ENCODE peak calls at places on chromosomes 4 and X, in nine cellular contexts. One of them, this sample, is unnamed.

GRCh38 chrX:16479206-16479869 is 170.6 kb upstream of the S100G start:
- DNase-seq in AG09309: no peak
- DNase-seq in IMR-90: peak
- DNase-seq in GM23338: no peak
- DNase-seq in activated CD8-positive, alpha-beta T cell treated with anti-CD3 and anti-CD28 coated beads for 36 hours: no peak
- DNase-seq in astrocyte of the spinal cord: peak
- DNase-seq in keratinocyte: peak
- DNase-seq in cardiac fibroblast: peak
- DNase-seq in body of pancreas: no peak
- DNase-seq in this sample: no peak

GRCh38 chrX:40154229-40154852 is 56.6 kb upstream of the BCOR start:
- DNase-seq in keratinocyte: no peak
- DNase-seq in cardiac fibroblast: peak
- DNase-seq in GM23338: peak
- DNase-seq in astrocyte of the spinal cord: peak
- DNase-seq in AG09309: no peak
- DNase-seq in activated CD8-positive, alpha-beta T cell treated with anti-CD3 and anti-CD28 coated beads for 36 hours: no peak
- DNase-seq in body of pancreas: peak
- DNase-seq in IMR-90: no peak
- DNase-seq in this sample: peak

GRCh38 chr4:82372874-82373815 is 646 bp downstream of the HNRNPD start:
- DNase-seq in astrocyte of the spinal cord: peak
- DNase-seq in body of pancreas: peak
- DNase-seq in AG09309: no peak
- DNase-seq in activated CD8-positive, alpha-beta T cell treated with anti-CD3 and anti-CD28 coated beads for 36 hours: peak
- DNase-seq in IMR-90: peak
- DNase-seq in cardiac fibroblast: peak
- DNase-seq in keratinocyte: no peak
- DNase-seq in GM23338: peak
- DNase-seq in this sample: peak

GRCh38 chr4:73505567-73505966 is 24.0 kb downstream of the AFM start:
- DNase-seq in activated CD8-positive, alpha-beta T cell treated with anti-CD3 and anti-CD28 coated beads for 36 hours: no peak
- DNase-seq in IMR-90: no peak
- DNase-seq in astrocyte of the spinal cord: no peak
- DNase-seq in body of pancreas: no peak
- DNase-seq in AG09309: no peak
- DNase-seq in keratinocyte: no peak
- DNase-seq in GM23338: no peak
- DNase-seq in cardiac fibroblast: no peak
- DNase-seq in this sample: no peak

GRCh38 chr4:20248155-20248558 is 3.5 kb upstream of the SLIT2 start:
- DNase-seq in astrocyte of the spinal cord: peak
- DNase-seq in IMR-90: peak
- DNase-seq in body of pancreas: peak
- DNase-seq in GM23338: peak
- DNase-seq in AG09309: peak
- DNase-seq in keratinocyte: no peak
- DNase-seq in activated CD8-positive, alpha-beta T cell treated with anti-CD3 and anti-CD28 coated beads for 36 hours: no peak
- DNase-seq in cardiac fibroblast: peak
- DNase-seq in this sample: no peak

GRCh38 chrX:4550018-4550417 is 836.6 kb upstream of the PRKX start:
- DNase-seq in AG09309: no peak
- DNase-seq in astrocyte of the spinal cord: no peak
- DNase-seq in keratinocyte: no peak
- DNase-seq in GM23338: peak
- DNase-seq in body of pancreas: no peak
- DNase-seq in IMR-90: no peak
- DNase-seq in cardiac fibroblast: no peak
- DNase-seq in activated CD8-positive, alpha-beta T cell treated with anti-CD3 and anti-CD28 coated beads for 36 hours: no peak
- DNase-seq in this sample: peak

GRCh38 chr4:71290074-71290473 is 48.7 kb upstream of the SLC4A4 start:
- DNase-seq in activated CD8-positive, alpha-beta T cell treated with anti-CD3 and anti-CD28 coated beads for 36 hours: no peak
- DNase-seq in cardiac fibroblast: peak
- DNase-seq in IMR-90: peak
- DNase-seq in AG09309: no peak
- DNase-seq in keratinocyte: no peak
- DNase-seq in GM23338: no peak
- DNase-seq in astrocyte of the spinal cord: peak
- DNase-seq in body of pancreas: no peak
- DNase-seq in this sample: no peak

GRCh38 chr4:190017357-190018200 is 9.5 kb downstream of the FRG2 start:
- DNase-seq in keratinocyte: no peak
- DNase-seq in activated CD8-positive, alpha-beta T cell treated with anti-CD3 and anti-CD28 coated beads for 36 hours: no peak
- DNase-seq in IMR-90: no peak
- DNase-seq in astrocyte of the spinal cord: no peak
- DNase-seq in GM23338: peak
- DNase-seq in AG09309: no peak
- DNase-seq in body of pancreas: no peak
- DNase-seq in cardiac fibroblast: no peak
- DNase-seq in this sample: peak

GRCh38 chrX:40199704-40200103 is 101.9 kb upstream of the BCOR start:
- DNase-seq in cardiac fibroblast: no peak
- DNase-seq in GM23338: no peak
- DNase-seq in IMR-90: no peak
- DNase-seq in keratinocyte: no peak
- DNase-seq in body of pancreas: no peak
- DNase-seq in astrocyte of the spinal cord: no peak
- DNase-seq in activated CD8-positive, alpha-beta T cell treated with anti-CD3 and anti-CD28 coated beads for 36 hours: no peak
- DNase-seq in AG09309: no peak
- DNase-seq in this sample: no peak

DNA sequence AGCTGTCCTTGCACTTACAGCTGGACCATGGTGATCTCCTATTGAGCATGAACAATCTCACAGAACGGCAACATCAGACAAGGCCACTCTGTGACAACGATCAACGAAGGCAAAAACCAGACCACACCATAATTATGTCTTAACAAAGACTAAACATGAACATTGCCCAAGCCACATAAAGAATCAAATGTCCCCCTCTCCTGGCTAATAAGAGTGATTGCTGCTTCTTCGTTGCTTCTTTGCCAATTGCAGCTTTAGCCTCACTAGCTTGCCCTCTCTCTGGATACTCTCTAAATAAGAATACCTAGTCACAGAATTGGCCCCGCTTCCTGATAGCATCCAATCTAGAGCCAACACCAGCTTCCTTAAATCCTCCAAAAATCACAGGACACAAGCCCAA is 41.5 kb upstream of the PGRMC1 start:
- DNase-seq in keratinocyte: no peak
- DNase-seq in cardiac fibroblast: peak
- DNase-seq in body of pancreas: no peak
- DNase-seq in activated CD8-positive, alpha-beta T cell treated with anti-CD3 and anti-CD28 coated beads for 36 hours: no peak
- DNase-seq in IMR-90: no peak
- DNase-seq in AG09309: peak
- DNase-seq in astrocyte of the spinal cord: no peak
- DNase-seq in GM23338: peak
- DNase-seq in this sample: no peak
- TF ChIP-seq CTCF in keratinocyte: no peak
- TF ChIP-seq CTCF in cardiac fibroblast: peak
- TF ChIP-seq CTCF in body of pancreas: no peak
- TF ChIP-seq CTCF in activated CD8-positive, alpha-beta T cell treated with anti-CD3 and anti-CD28 coated beads for 36 hours: no peak
- TF ChIP-seq CTCF in IMR-90: no peak
- TF ChIP-seq CTCF in AG09309: no peak
- TF ChIP-seq CTCF in astrocyte of the spinal cord: no peak
- TF ChIP-seq CTCF in GM23338: no peak
- TF ChIP-seq CTCF in this sample: peak

DNA sequence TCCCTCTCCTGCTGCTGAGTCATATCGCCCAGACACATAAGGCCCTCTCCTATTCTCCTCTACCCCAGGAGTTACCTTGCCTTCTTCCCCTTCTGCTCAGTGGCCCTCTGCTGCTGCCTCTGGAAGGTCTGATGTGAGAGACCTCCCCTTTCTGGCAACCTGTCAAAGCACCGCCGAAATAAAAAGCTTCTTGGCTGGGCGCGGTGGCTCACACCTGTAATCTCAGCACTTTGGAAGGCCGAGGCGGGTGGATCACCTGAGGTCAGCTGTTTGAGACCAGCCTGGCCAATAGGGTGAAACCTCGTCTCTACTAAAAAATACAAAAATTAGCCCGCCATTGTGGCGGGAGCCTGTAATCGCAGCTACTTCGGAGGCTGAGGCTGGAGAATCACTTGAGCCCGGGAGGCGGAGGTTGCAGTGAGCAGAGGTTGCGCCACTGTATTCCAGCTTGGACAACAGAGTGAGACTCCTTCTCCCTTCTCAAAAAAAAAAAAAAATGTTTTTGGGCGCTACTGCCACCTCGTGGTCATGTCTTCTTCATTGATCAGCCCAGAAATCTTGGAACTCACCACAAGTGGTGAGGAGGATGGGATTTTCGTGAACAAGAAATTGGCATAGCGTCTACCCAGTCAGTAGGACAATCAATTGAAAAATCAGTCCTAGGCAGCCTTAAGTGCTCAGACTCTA is 8.6 kb upstream of the ZXDA start:
- DNase-seq in AG09309: no peak
- DNase-seq in cardiac fibroblast: peak
- DNase-seq in body of pancreas: peak
- DNase-seq in keratinocyte: no peak
- DNase-seq in IMR-90: peak
- DNase-seq in GM23338: peak
- DNase-seq in astrocyte of the spinal cord: peak
- DNase-seq in activated CD8-positive, alpha-beta T cell treated with anti-CD3 and anti-CD28 coated beads for 36 hours: peak
- DNase-seq in this sample: no peak
- TF ChIP-seq CTCF in AG09309: peak
- TF ChIP-seq CTCF in cardiac fibroblast: peak
- TF ChIP-seq CTCF in body of pancreas: peak
- TF ChIP-seq CTCF in keratinocyte: peak
- TF ChIP-seq CTCF in IMR-90: peak
- TF ChIP-seq CTCF in GM23338: peak
- TF ChIP-seq CTCF in astrocyte of the spinal cord: peak
- TF ChIP-seq CTCF in activated CD8-positive, alpha-beta T cell treated with anti-CD3 and anti-CD28 coated beads for 36 hours: peak
- TF ChIP-seq CTCF in this sample: peak

GRCh38 chr4:26402458-26402857 is 81.6 kb downstream of the RBPJ start:
- DNase-seq in IMR-90: no peak
- DNase-seq in AG09309: no peak
- DNase-seq in activated CD8-positive, alpha-beta T cell treated with anti-CD3 and anti-CD28 coated beads for 36 hours: no peak
- DNase-seq in cardiac fibroblast: no peak
- DNase-seq in astrocyte of the spinal cord: no peak
- DNase-seq in GM23338: no peak
- DNase-seq in body of pancreas: no peak
- DNase-seq in keratinocyte: no peak
- DNase-seq in this sample: no peak

GRCh38 chr4:26406346-26406975 is 83.8 kb downstream of the CCKAR start:
- DNase-seq in activated CD8-positive, alpha-beta T cell treated with anti-CD3 and anti-CD28 coated beads for 36 hours: peak
- DNase-seq in IMR-90: peak
- DNase-seq in keratinocyte: no peak
- DNase-seq in AG09309: no peak
- DNase-seq in cardiac fibroblast: peak
- DNase-seq in GM23338: peak
- DNase-seq in body of pancreas: no peak
- DNase-seq in astrocyte of the spinal cord: no peak
- DNase-seq in this sample: peak

GRCh38 chr4:26400140-26400539 is 79.3 kb downstream of the RBPJ start:
- DNase-seq in cardiac fibroblast: no peak
- DNase-seq in activated CD8-positive, alpha-beta T cell treated with anti-CD3 and anti-CD28 coated beads for 36 hours: no peak
- DNase-seq in IMR-90: no peak
- DNase-seq in body of pancreas: no peak
- DNase-seq in astrocyte of the spinal cord: no peak
- DNase-seq in AG09309: no peak
- DNase-seq in keratinocyte: no peak
- DNase-seq in GM23338: no peak
- DNase-seq in this sample: no peak

GRCh38 chr4:26407466-26407865 is 82.8 kb downstream of the CCKAR start:
- DNase-seq in GM23338: peak
- DNase-seq in astrocyte of the spinal cord: no peak
- DNase-seq in body of pancreas: no peak
- DNase-seq in keratinocyte: no peak
- DNase-seq in IMR-90: peak
- DNase-seq in activated CD8-positive, alpha-beta T cell treated with anti-CD3 and anti-CD28 coated beads for 36 hours: no peak
- DNase-seq in AG09309: no peak
- DNase-seq in cardiac fibroblast: no peak
- DNase-seq in this sample: no peak

DNA sequence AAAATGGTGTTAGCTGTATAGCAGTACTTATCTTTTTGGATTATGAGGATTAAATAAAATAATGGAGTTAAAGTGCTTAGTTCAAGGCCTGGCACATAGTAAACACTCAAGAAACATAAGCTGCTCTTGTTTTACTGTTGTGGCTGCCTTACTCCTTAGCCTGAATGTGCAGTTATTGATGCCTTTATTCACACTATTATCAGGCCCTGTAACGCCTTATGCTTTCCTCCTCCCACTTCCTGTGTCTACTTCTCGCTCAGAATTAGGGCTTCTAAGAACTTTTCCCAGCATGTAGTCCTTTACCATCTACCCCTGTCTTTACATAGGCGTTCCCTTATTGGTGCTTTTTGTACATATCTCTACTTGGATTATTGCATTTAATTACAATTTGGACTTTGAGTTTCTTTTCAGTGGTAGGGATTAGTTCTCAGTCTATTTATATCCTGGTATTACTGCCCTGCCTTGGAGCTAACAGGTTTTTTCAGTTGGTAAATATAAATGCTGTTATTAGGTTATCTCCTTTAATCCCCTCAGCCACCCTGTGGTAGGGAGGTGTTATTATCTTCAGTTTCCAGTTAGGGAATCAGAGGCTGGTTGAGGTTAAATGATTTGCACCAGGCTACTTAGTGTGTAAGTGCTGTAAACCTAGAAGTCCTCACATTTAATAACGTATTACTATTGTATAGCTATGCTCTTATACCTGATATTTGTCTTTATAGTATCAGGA is 83.9 kb downstream of the RBPJ start:
- DNase-seq in body of pancreas: no peak
- DNase-seq in IMR-90: no peak
- DNase-seq in keratinocyte: no peak
- DNase-seq in GM23338: no peak
- DNase-seq in astrocyte of the spinal cord: no peak
- DNase-seq in activated CD8-positive, alpha-beta T cell treated with anti-CD3 and anti-CD28 coated beads for 36 hours: no peak
- DNase-seq in AG09309: no peak
- DNase-seq in cardiac fibroblast: no peak
- DNase-seq in this sample: no peak
- TF ChIP-seq CTCF in body of pancreas: peak
- TF ChIP-seq CTCF in IMR-90: no peak
- TF ChIP-seq CTCF in keratinocyte: no peak
- TF ChIP-seq CTCF in GM23338: peak
- TF ChIP-seq CTCF in astrocyte of the spinal cord: no peak
- TF ChIP-seq CTCF in activated CD8-positive, alpha-beta T cell treated with anti-CD3 and anti-CD28 coated beads for 36 hours: no peak
- TF ChIP-seq CTCF in AG09309: no peak
- TF ChIP-seq CTCF in cardiac fibroblast: no peak
- TF ChIP-seq CTCF in this sample: peak

DNA sequence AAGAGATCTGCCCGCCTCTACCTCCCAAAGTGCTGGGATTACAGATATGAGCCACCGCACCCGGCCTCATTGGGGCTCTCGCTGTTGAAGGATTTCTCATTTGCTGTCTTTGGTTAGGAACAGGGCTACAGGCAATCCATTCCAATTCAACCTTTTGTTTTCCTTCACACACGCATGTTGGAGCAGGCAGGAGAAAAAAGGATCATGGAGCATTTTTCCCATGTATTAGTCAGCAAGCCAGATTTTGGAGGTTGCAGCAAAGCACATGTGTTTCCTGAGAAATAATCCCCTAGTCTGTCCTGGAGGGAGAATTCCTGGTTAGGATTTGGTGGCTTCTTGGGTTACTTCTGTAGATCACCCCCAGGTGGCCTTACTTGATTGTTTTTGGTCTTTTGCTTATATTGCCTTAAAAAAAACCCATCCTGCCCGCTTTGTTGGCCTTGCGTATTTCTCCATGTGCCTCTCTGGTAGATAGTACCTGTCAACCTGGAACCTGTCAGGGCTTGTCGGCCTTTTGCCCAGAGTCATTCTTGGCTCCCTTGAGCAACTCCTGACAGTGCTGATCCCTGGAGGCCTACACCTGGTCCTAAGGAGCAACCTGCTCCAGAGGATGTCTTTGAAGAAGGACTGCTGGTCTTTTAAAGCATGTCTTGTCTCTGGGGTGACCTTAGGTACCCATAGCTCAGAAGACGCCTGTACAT is 82.4 kb upstream of the CLCN4 start:
- DNase-seq in body of pancreas: no peak
- DNase-seq in GM23338: no peak
- DNase-seq in activated CD8-positive, alpha-beta T cell treated with anti-CD3 and anti-CD28 coated beads for 36 hours: no peak
- DNase-seq in keratinocyte: peak
- DNase-seq in AG09309: no peak
- DNase-seq in astrocyte of the spinal cord: no peak
- DNase-seq in IMR-90: no peak
- DNase-seq in cardiac fibroblast: no peak
- DNase-seq in this sample: no peak
- TF ChIP-seq CTCF in body of pancreas: no peak
- TF ChIP-seq CTCF in GM23338: no peak
- TF ChIP-seq CTCF in activated CD8-positive, alpha-beta T cell treated with anti-CD3 and anti-CD28 coated beads for 36 hours: no peak
- TF ChIP-seq CTCF in keratinocyte: no peak
- TF ChIP-seq CTCF in AG09309: no peak
- TF ChIP-seq CTCF in astrocyte of the spinal cord: no peak
- TF ChIP-seq CTCF in IMR-90: no peak
- TF ChIP-seq CTCF in cardiac fibroblast: no peak
- TF ChIP-seq CTCF in this sample: no peak